ENCODE peak calls at places on chromosomes 7 and 10, in ten cellular contexts. L is A549, X is transverse colon, J is brain microvascular endothelial cell, I is endothelial cell of umbilical vein, H is psoas muscle, F is neural progenitor cell, M is fibroblast of pulmonary artery, R is left lung, K is body of pancreas. C is an unnamed sample.

GRCh38 chr10:112202561-112203241 is 19.1 kb upstream of the GPAM start:
- DNase-seq in J (peak; percentile 22), L (no peak), F (no peak), R (no peak), X (no peak), M (no peak), H (no peak), K (no peak), I (no peak), C (no peak)

GRCh38 chr10:76126607-76127190 is 695.3 kb downstream of the LRMDA start:
- DNase-seq in I (no peak), J (no peak), R (no peak), X (no peak), L (no peak), K (no peak), F (no peak), H (no peak), M (peak; percentile 26), C (no peak)

GRCh38 chr7:47647213-47647985 is 65.5 kb upstream of the TNS3 start:
- DNase-seq in R (no peak), I (no peak), M (no peak), H (no peak), X (no peak), F (no peak), L (no peak), K (no peak), J (no peak), C (no peak)

GRCh38 chr10:102485093-102485785 is 17.3 kb downstream of the ACTR1A start:
- DNase-seq in M (no peak), J (no peak), F (no peak), I (no peak), R (peak; percentile 43), L (no peak), H (peak; percentile 81), K (no peak), X (no peak), C (no peak)

GRCh38 chr7:149355390-149356048 is 93.5 kb downstream of the ZNF783 start:
- DNase-seq in X (no peak), K (no peak), M (no peak), R (no peak), J (peak; percentile 9), F (peak; percentile 44), H (no peak), I (no peak), L (peak; percentile 73), C (no peak)

GRCh38 chr7:23022258-23022745 is 8.4 kb upstream of the HYCC1 start:
- DNase-seq in I (no peak), K (no peak), X (no peak), R (no peak), F (no peak), H (no peak), M (peak; percentile 85), J (peak; percentile 81), L (no peak), C (peak; percentile 79)

GRCh38 chr10:86258488-86258887 is 108.1 kb downstream of the GRID1 start:
- DNase-seq in J (no peak), I (no peak), R (no peak), L (no peak), F (no peak), M (peak; percentile 4), H (no peak), X (no peak), K (no peak), C (no peak)

GRCh38 chr7:2607122-2607912 is 24.5 kb upstream of the TTYH3 start:
- DNase-seq in F (no peak), M (peak; percentile 24), K (no peak), L (no peak), R (no peak), H (peak; percentile 84), X (peak; percentile 67), J (no peak), I (peak; percentile 42), C (no peak)

GRCh38 chr10:23643396-23643795 is 204.5 kb downstream of the OTUD1 start:
- DNase-seq in H (no peak), R (no peak), X (peak; percentile 7), M (no peak), L (no peak), F (no peak), I (no peak), J (no peak), K (no peak), C (no peak)

GRCh38 chr7:5284304-5285281 is 1.9 kb downstream of the SLC29A4 start:
- DNase-seq in M (no peak), R (no peak), X (peak; percentile 56), H (no peak), I (no peak), J (no peak), K (peak; percentile 50), L (peak; percentile 84), F (peak; percentile 88), C (no peak)

GRCh38 chr10:34590802-34591201 is 224.3 kb downstream of the PARD3 start:
- DNase-seq in R (no peak), I (no peak), K (peak; percentile 21), X (no peak), L (no peak), F (no peak), M (no peak), H (no peak), J (no peak), C (no peak)

GRCh38 chr7:116052006-116052405 is 21.4 kb upstream of the TFEC start:
- DNase-seq in J (peak; percentile 24), H (no peak), X (no peak), L (no peak), K (no peak), M (no peak), R (no peak), I (no peak), F (no peak), C (no peak)

GRCh38 chr10:79025113-79025832 is 43.5 kb upstream of the ZMIZ1 start:
- DNase-seq in X (no peak), J (no peak), M (no peak), R (no peak), L (no peak), K (no peak), F (peak; percentile 41), H (peak; percentile 45), I (no peak), C (no peak)

DNA sequence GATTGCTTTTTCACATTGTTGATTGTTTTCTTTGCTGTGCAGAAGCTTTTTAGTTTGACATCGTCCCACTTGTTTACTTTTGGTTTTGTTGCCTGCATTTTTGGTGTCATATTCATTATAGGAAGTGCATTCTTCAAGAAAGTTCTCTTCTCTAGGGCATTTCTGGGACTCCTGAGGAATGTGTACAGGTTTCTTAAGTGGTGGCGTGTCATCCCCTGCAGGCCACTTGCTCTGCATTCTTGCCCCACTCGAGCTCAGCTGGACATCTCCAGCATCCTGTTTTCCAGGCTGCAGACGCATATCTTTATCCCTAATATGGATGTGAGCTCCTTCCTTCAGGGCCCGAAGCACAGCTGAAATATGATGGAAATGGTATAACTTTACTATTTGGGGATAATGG is 255.6 kb upstream of the HABP2 start:
- DNase-seq in L (peak; percentile 44), F (no peak), J (peak; percentile 51), I (no peak), X (no peak), K (no peak), H (no peak), R (no peak), M (peak; percentile 28), C (peak; percentile 50)
- H3K4me3 ChIP-seq in L (no peak overlapping the region), F (no peak overlapping the region), J (no peak overlapping the region), I (no peak overlapping the region), X (no peak overlapping the region), K (no peak overlapping the region), H (no peak overlapping the region), R (no peak overlapping the region), M (no peak overlapping the region), C (no peak overlapping the region)

DNA sequence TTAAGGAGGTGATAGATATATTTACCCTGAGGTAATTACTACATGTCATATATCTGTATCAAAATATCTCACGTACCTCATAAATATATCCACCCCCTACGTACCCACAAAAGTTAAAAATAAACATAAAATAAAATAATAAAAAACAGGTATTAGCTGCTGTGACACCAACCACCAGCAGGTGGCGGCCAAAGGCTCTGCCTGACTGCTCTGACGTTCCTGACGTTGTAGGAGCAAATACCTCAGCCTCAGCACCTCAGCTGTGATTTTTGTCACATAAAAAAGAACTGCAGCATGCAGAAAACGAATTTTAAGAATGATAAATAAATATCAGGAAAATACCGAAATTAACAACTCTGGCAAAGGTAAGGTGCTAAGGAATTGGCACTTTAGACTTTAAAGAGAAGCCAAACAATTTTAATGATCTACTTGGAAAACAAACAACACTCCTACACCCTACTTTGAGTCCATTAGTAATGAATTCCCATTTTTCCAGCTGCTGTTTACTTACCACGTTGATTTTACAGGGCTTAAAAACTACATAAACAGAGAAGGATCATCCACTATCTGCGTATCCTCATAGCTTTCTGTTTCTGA is 125.4 kb upstream of the TARP start:
- DNase-seq in M (peak; percentile 68), J (peak; percentile 37), F (peak; percentile 74), L (peak; percentile 53), H (peak; percentile 59), X (peak; percentile 39), R (peak; percentile 87), K (peak; percentile 57), I (peak; percentile 60), C (no peak)
- TF ChIP-seq CTCF in M (peak; percentile 97), J (peak; percentile 94), F (peak; percentile 83), L (peak; percentile 90), H (peak; percentile 83), X (peak; percentile 92), R (peak; percentile 95), K (peak; percentile 93), I (peak; percentile 89), C (peak; percentile 75)

DNA sequence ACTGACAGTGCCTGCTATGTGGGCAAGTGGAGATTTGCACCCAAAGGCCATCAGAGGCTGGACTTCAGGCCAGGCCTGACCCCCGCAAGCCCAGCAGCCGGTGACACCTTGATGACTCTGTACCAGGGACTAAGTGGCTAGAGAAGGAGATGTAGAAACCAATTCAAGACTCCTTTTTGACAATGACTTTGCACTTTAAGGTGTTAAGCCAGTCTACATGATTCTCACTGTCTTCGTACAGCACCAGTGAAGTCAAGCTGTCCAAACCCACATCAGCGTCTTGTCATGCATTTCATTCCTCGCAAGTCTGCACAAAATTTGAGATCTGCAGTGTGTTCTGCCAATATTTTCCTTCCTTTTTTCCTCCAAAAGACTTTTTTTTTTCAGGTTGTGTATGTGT is 169.2 kb downstream of the TEX36 start:
- DNase-seq in I (no peak), L (no peak), K (no peak), F (no peak), R (no peak), M (no peak), J (no peak), X (no peak), H (no peak), C (no peak)
- H3K4me3 ChIP-seq in I (no peak overlapping the region), L (no peak overlapping the region), K (no peak overlapping the region), F (no peak overlapping the region), R (no peak overlapping the region), M (no peak overlapping the region), J (no peak overlapping the region), X (no peak overlapping the region), H (no peak overlapping the region), C (no peak overlapping the region)

DNA sequence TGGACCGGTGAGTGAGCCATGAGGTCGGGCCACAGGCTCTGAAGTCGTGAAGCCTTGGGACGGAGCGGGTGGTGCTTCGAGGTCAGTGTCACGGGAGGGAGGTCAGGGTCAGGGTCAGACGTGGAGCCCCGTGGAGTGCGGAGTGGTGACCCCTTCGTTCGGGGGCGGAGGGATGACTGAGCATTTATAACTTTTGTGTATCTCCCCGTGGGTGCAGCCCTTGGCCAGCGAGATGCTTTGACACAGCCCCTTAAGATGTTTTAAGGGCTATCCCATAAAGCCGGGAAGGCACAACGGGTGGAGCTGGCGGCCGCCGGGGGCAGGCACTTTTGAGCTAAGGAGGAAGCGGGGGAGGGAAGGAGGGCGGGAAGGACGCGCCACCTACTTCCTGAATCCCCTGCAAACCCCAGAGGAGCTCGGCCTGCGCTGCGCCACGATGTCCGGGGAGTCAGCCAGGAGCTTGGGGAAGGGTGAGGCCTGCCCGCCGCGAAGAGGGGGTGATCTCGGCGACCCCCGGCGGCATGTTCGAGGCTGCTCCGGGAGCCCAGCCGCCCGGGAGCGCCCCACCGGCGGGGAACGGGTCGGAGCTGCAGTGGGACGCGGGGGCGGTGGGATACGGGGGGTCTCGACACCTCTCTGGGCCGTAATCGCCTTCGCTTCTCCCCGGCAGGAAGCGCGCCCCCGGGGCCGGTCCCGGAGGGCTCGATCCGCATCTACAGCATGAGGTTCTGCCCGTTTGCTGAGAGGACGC is at the start of gene GSTO1:
- DNase-seq in L (peak; percentile 77), I (peak; percentile 64), M (peak; percentile 82), J (peak; percentile 45), R (peak; percentile 96), X (peak; percentile 82), K (peak; percentile 71), F (peak; percentile 67), H (peak; percentile 89), C (no peak)
- TF ChIP-seq CTCF in L (no peak), I (no peak), M (no peak), J (peak; percentile 36), R (no peak), X (no peak), K (no peak), F (no peak), H (no peak), C (peak; percentile 3)

C was measured in AG04449.